ENCODE peak calls at places on chromosome 5, in seven cellular contexts. F is tibial artery; K is A549; E is IMR-90; G is CD8-positive, alpha-beta memory T cell; B is upper lobe of left lung; H is Karpas-422. U is an unnamed sample.

GRCh38 chr5:133336969-133337410 is 275.4 kb downstream of the FSTL4 start:
- DNase-seq in F (no peak), K (no peak), E (no peak), G (no peak), B (no peak), H (no peak), U (no peak)

GRCh38 chr5:14560091-14560595 is 21.4 kb upstream of the OTULINL start:
- DNase-seq in F (no peak), K (no peak), E (no peak), G (no peak), B (no peak), H (no peak), U (no peak)

GRCh38 chr5:40442346-40442745 is 237.4 kb upstream of the PTGER4 start:
- DNase-seq in F (no peak), K (no peak), E (peak; percentile 83), G (no peak), B (no peak), H (no peak), U (peak; percentile 41)

GRCh38 chr5:179763215-179763945 is 30.4 kb upstream of the LTC4S start:
- DNase-seq in F (peak; percentile 77), K (peak; percentile 80), E (peak; percentile 91), G (peak; percentile 37), B (no peak), H (peak; percentile 82), U (peak; percentile 87)

GRCh38 chr5:173796746-173797495 is 91.2 kb upstream of the CPEB4 start:
- DNase-seq in F (no peak), K (no peak), E (no peak), G (no peak), B (no peak), H (no peak), U (no peak)

GRCh38 chr5:8247074-8247473 is 378.1 kb downstream of the MTRR start:
- DNase-seq in F (no peak), K (no peak), E (no peak), G (no peak), B (no peak), H (no peak), U (no peak)

GRCh38 chr5:73412597-73412988 is 36.0 kb downstream of the FOXD1 start:
- DNase-seq in F (no peak), K (peak; percentile 29), E (peak; percentile 79), G (no peak), B (no peak), H (no peak), U (peak; percentile 78)

GRCh38 chr5:142697356-142697807 is 11.5 kb upstream of the FGF1 start:
- DNase-seq in F (peak; percentile 66), K (no peak), E (peak; percentile 49), G (no peak), B (no peak), H (no peak), U (peak; percentile 81)

GRCh38 chr5:116525680-116526079 is 48.9 kb downstream of the SEMA6A start:
- DNase-seq in F (no peak), K (no peak), E (no peak), G (no peak), B (no peak), H (no peak), U (no peak)

GRCh38 chr5:180491496-180491895 is 2.7 kb upstream of the CNOT6 start:
- DNase-seq in F (no peak), K (peak; percentile 21), E (no peak), G (no peak), B (no peak), H (no peak), U (no peak)

GRCh38 chr5:131230406-131230805 is 33.4 kb upstream of the CDC42SE2 start:
- DNase-seq in F (no peak), K (peak; percentile 23), E (no peak), G (no peak), B (no peak), H (peak; percentile 88), U (no peak)

GRCh38 chr5:61817472-61818326 is 485.6 kb downstream of the ZSWIM6 start:
- DNase-seq in F (peak; percentile 45), K (peak; percentile 64), E (peak; percentile 39), G (no peak), B (no peak), H (no peak), U (peak; percentile 77)

GRCh38 chr5:142922223-142922952 is 152.2 kb downstream of the ARHGAP26 start:
- DNase-seq in F (no peak), K (peak; percentile 76), E (peak; percentile 77), G (no peak), B (no peak), H (peak; percentile 73), U (peak; percentile 70)

GRCh38 chr5:136043551-136043950 is 14.8 kb downstream of the TGFBI start:
- DNase-seq in F (no peak), K (no peak), E (no peak), G (no peak), B (no peak), H (no peak), U (peak; percentile 47)

GRCh38 chr5:87885727-87886126 is 382.9 kb downstream of the TMEM161B start:
- DNase-seq in F (no peak), K (no peak), E (no peak), G (no peak), B (no peak), H (no peak), U (no peak)

GRCh38 chr5:684771-685216 is 8.4 kb downstream of the TPPP start:
- DNase-seq in F (no peak), K (no peak), E (no peak), G (no peak), B (peak; percentile 70), H (no peak), U (no peak)

GRCh38 chr5:166262395-166262794 is 2029.0 kb upstream of the WWC1 start:
- DNase-seq in F (no peak), K (no peak), E (no peak), G (no peak), B (no peak), H (no peak), U (no peak)

GRCh38 chr5:37495210-37495609 is 116.1 kb downstream of the WDR70 start:
- DNase-seq in F (no peak), K (peak; percentile 30), E (peak; percentile 39), G (no peak), B (no peak), H (no peak), U (peak; percentile 54)

GRCh38 chr5:6302099-6302498 is 76.2 kb downstream of the MED10 start:
- DNase-seq in F (no peak), K (no peak), E (no peak), G (no peak), B (no peak), H (no peak), U (no peak)

GRCh38 chr5:10518352-10518751 is 45.5 kb upstream of the ANKRD33B start:
- DNase-seq in F (no peak), K (peak; percentile 73), E (peak; percentile 55), G (no peak), B (no peak), H (no peak), U (peak; percentile 62)

GRCh38 chr5:158869092-158869491 is 230.6 kb downstream of the EBF1 start:
- DNase-seq in F (no peak), K (no peak), E (no peak), G (no peak), B (no peak), H (no peak), U (no peak)

GRCh38 chr5:158874343-158874742 is 225.4 kb downstream of the EBF1 start:
- DNase-seq in F (no peak), K (no peak), E (no peak), G (no peak), B (no peak), H (no peak), U (no peak)

GRCh38 chr5:158873115-158873514 is 226.6 kb downstream of the EBF1 start:
- DNase-seq in F (no peak), K (no peak), E (no peak), G (no peak), B (no peak), H (no peak), U (no peak)

DNA sequence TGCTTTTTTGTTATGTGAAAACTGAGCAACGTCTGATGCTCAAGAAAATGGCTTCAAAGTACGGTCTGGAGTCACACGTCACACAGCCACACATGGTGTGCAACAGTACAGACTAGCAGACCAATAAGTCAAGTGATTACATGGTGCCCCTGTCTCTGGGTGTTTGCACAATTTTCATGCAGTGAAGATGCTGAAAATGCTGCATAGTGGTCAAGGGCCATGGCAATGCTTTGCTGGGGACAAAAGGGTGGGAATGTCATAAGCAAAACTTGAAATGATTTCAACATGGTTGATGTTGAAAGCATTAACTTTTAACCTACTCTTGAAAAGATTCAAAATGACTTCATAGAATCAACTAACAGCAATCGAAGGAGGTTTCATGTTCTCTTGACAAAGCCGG is 231.1 kb downstream of the EBF1 start:
- DNase-seq in F (no peak), K (no peak), E (no peak), G (no peak), B (no peak), H (no peak), U (no peak)
- H3K27ac ChIP-seq in F (peak overlapping the region; percentile 54), K (no peak overlapping the region), E (no peak overlapping the region), G (no peak overlapping the region), B (no peak overlapping the region), H (peak overlapping the region; percentile 98), U (no peak overlapping the region)

GRCh38 chr5:32360906-32361305 is 48.2 kb upstream of the MTMR12 start:
- DNase-seq in F (no peak), K (no peak), E (no peak), G (no peak), B (no peak), H (no peak), U (no peak)

GRCh38 chr5:32362527-32362926 is 49.8 kb upstream of the MTMR12 start:
- DNase-seq in F (no peak), K (no peak), E (no peak), G (no peak), B (no peak), H (no peak), U (no peak)

GRCh38 chr5:32353420-32353819 is 40.7 kb upstream of the MTMR12 start:
- DNase-seq in F (no peak), K (no peak), E (no peak), G (no peak), B (no peak), H (no peak), U (no peak)

GRCh38 chr5:32355694-32356093 is 43.0 kb upstream of the MTMR12 start:
- DNase-seq in F (no peak), K (no peak), E (no peak), G (no peak), B (no peak), H (no peak), U (no peak)

DNA sequence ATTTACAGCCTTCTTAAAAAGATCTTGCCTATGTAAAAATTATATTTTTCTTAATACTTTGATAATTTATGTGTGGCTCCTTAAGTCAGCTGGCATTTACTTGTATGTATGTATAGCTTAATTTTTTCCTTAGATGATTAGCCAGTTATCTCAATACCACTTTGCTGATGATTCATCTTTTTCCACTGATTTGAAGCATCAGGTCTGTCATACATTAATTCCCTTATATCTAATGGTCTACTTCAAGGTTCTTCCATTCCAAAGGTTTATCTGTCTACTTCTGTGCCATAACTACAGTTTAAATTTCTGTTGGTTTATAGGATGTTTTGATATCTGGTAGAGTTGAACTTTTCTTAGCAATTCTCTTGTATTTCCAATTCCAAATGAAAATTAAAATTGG is 44.9 kb upstream of the MTMR12 start:
- DNase-seq in F (no peak), K (no peak), E (no peak), G (no peak), B (no peak), H (no peak), U (no peak)
- H3K27ac ChIP-seq in F (no peak overlapping the region), K (no peak overlapping the region), E (no peak overlapping the region), G (no peak overlapping the region), B (no peak overlapping the region), H (no peak overlapping the region), U (no peak overlapping the region)

GRCh38 chr5:158045696-158046095 is 186.8 kb upstream of the CLINT1 start:
- DNase-seq in F (no peak), K (no peak), E (no peak), G (no peak), B (no peak), H (no peak), U (no peak)
- H3K27ac ChIP-seq in F (no peak overlapping the region), K (no peak overlapping the region), E (no peak overlapping the region), G (no peak overlapping the region), B (no peak overlapping the region), H (no peak overlapping the region), U (no peak overlapping the region)

GRCh38 chr5:178205749-178206047 is 1.4 kb downstream of the HNRNPAB start:
- DNase-seq in F (peak; percentile 1), K (no peak), E (no peak), G (no peak), B (no peak), H (no peak), U (no peak)
- H3K27ac ChIP-seq in F (peak overlapping the region; percentile 83), K (peak overlapping the region; percentile 94), E (peak overlapping the region; percentile 1), G (peak overlapping the region; percentile 79), B (peak overlapping the region; percentile 91), H (peak overlapping the region; percentile 84), U (peak overlapping the region; percentile 86)

U was measured in GM23248.